ENCODE peak calls at places on chromosomes 6 and 20, in ten cellular contexts. One of them, this sample, is unnamed. For H3K9me3, the result is how much of the 10 kb centered on the place peaks cover.

GRCh38 chr6:106745824-106746610 is 116.6 kb downstream of the QRSL1 start:
- DNase-seq in Karpas-422: peak
- DNase-seq in tibial nerve: no peak
- DNase-seq in prostate gland: no peak
- DNase-seq in cardiac muscle cell: no peak
- DNase-seq in neural progenitor cell: no peak
- DNase-seq in GM23248: no peak
- DNase-seq in pancreas: no peak
- DNase-seq in HAP-1: no peak
- DNase-seq in fibroblast of lung: peak
- DNase-seq in this sample: no peak

GRCh38 chr6:29757701-29758293 is 34.6 kb downstream of the HLA-F start:
- DNase-seq in Karpas-422: no peak
- DNase-seq in tibial nerve: no peak
- DNase-seq in prostate gland: no peak
- DNase-seq in cardiac muscle cell: no peak
- DNase-seq in neural progenitor cell: no peak
- DNase-seq in GM23248: no peak
- DNase-seq in pancreas: no peak
- DNase-seq in HAP-1: no peak
- DNase-seq in fibroblast of lung: no peak
- DNase-seq in this sample: no peak

GRCh38 chr6:109894181-109894580 is 83.9 kb upstream of the GPR6 start:
- DNase-seq in Karpas-422: no peak
- DNase-seq in tibial nerve: no peak
- DNase-seq in prostate gland: no peak
- DNase-seq in cardiac muscle cell: no peak
- DNase-seq in neural progenitor cell: no peak
- DNase-seq in GM23248: no peak
- DNase-seq in pancreas: no peak
- DNase-seq in HAP-1: no peak
- DNase-seq in fibroblast of lung: no peak
- DNase-seq in this sample: no peak

GRCh38 chr6:169340395-169340794 is 86.7 kb upstream of the THBS2 start:
- DNase-seq in Karpas-422: no peak
- DNase-seq in tibial nerve: no peak
- DNase-seq in prostate gland: peak
- DNase-seq in cardiac muscle cell: no peak
- DNase-seq in neural progenitor cell: no peak
- DNase-seq in GM23248: peak
- DNase-seq in pancreas: no peak
- DNase-seq in HAP-1: no peak
- DNase-seq in fibroblast of lung: peak
- DNase-seq in this sample: no peak

GRCh38 chr6:16473184-16473907 is 235.0 kb downstream of the GMPR start:
- DNase-seq in Karpas-422: no peak
- DNase-seq in tibial nerve: no peak
- DNase-seq in prostate gland: no peak
- DNase-seq in cardiac muscle cell: no peak
- DNase-seq in neural progenitor cell: no peak
- DNase-seq in GM23248: no peak
- DNase-seq in pancreas: no peak
- DNase-seq in HAP-1: no peak
- DNase-seq in fibroblast of lung: no peak
- DNase-seq in this sample: no peak

GRCh38 chr6:142758257-142759025 is 186.5 kb downstream of the HIVEP2 start:
- DNase-seq in Karpas-422: no peak
- DNase-seq in tibial nerve: no peak
- DNase-seq in prostate gland: no peak
- DNase-seq in cardiac muscle cell: no peak
- DNase-seq in neural progenitor cell: no peak
- DNase-seq in GM23248: no peak
- DNase-seq in pancreas: no peak
- DNase-seq in HAP-1: no peak
- DNase-seq in fibroblast of lung: no peak
- DNase-seq in this sample: no peak

GRCh38 chr6:147046131-147046530 is 158.1 kb upstream of the STXBP5 start:
- DNase-seq in Karpas-422: no peak
- DNase-seq in tibial nerve: no peak
- DNase-seq in prostate gland: no peak
- DNase-seq in cardiac muscle cell: peak
- DNase-seq in neural progenitor cell: no peak
- DNase-seq in GM23248: no peak
- DNase-seq in pancreas: no peak
- DNase-seq in HAP-1: no peak
- DNase-seq in fibroblast of lung: peak
- DNase-seq in this sample: no peak

GRCh38 chr6:125340946-125341345 is 39.2 kb upstream of the HDDC2 start:
- DNase-seq in Karpas-422: no peak
- DNase-seq in tibial nerve: no peak
- DNase-seq in prostate gland: no peak
- DNase-seq in cardiac muscle cell: no peak
- DNase-seq in neural progenitor cell: no peak
- DNase-seq in GM23248: no peak
- DNase-seq in pancreas: no peak
- DNase-seq in HAP-1: no peak
- DNase-seq in fibroblast of lung: no peak
- DNase-seq in this sample: no peak

GRCh38 chr6:37624606-37625574 is 72.8 kb downstream of the MDGA1 start:
- DNase-seq in Karpas-422: no peak
- DNase-seq in tibial nerve: no peak
- DNase-seq in prostate gland: peak
- DNase-seq in cardiac muscle cell: peak
- DNase-seq in neural progenitor cell: no peak
- DNase-seq in GM23248: peak
- DNase-seq in pancreas: peak
- DNase-seq in HAP-1: no peak
- DNase-seq in fibroblast of lung: peak
- DNase-seq in this sample: peak

GRCh38 chr20:61868006-61868405 is 197.7 kb downstream of the TAF4 start:
- DNase-seq in Karpas-422: no peak
- DNase-seq in tibial nerve: no peak
- DNase-seq in prostate gland: no peak
- DNase-seq in cardiac muscle cell: no peak
- DNase-seq in neural progenitor cell: no peak
- DNase-seq in GM23248: no peak
- DNase-seq in pancreas: no peak
- DNase-seq in HAP-1: no peak
- DNase-seq in fibroblast of lung: no peak
- DNase-seq in this sample: no peak

GRCh38 chr6:36523451-36523850 is 23.8 kb downstream of the STK38 start:
- DNase-seq in Karpas-422: no peak
- DNase-seq in tibial nerve: no peak
- DNase-seq in prostate gland: no peak
- DNase-seq in cardiac muscle cell: no peak
- DNase-seq in neural progenitor cell: no peak
- DNase-seq in GM23248: no peak
- DNase-seq in pancreas: no peak
- DNase-seq in HAP-1: no peak
- DNase-seq in fibroblast of lung: no peak
- DNase-seq in this sample: no peak

GRCh38 chr20:32920530-32921298 is 62.0 kb downstream of the EFCAB8 start:
- DNase-seq in Karpas-422: no peak
- DNase-seq in tibial nerve: no peak
- DNase-seq in prostate gland: no peak
- DNase-seq in cardiac muscle cell: no peak
- DNase-seq in neural progenitor cell: no peak
- DNase-seq in GM23248: no peak
- DNase-seq in pancreas: no peak
- DNase-seq in HAP-1: no peak
- DNase-seq in fibroblast of lung: no peak
- DNase-seq in this sample: no peak

GRCh38 chr6:91834813-91835212 is 1247.9 kb upstream of the MAP3K7 start:
- DNase-seq in Karpas-422: no peak
- DNase-seq in tibial nerve: no peak
- DNase-seq in prostate gland: no peak
- DNase-seq in cardiac muscle cell: no peak
- DNase-seq in neural progenitor cell: no peak
- DNase-seq in GM23248: no peak
- DNase-seq in pancreas: no peak
- DNase-seq in HAP-1: no peak
- DNase-seq in fibroblast of lung: no peak
- DNase-seq in this sample: no peak

DNA sequence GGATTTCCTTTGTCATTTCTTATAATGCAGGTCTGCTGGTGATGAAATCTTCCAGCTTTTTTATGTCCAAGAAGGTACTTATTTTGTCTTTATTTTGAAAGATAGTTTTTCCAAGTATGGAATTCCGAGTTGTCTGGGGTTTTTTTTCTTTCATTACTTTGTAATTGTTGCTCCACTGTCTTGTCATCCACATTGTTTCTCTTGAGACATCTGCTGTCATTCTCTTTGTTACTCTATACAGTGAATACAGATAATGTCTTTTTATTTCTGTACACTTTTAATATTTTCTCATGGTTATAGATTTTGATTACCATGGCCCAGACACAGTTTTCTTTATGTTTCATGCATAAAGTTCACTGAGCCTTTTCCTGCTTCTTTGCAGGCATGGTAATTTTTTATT is 133.1 kb downstream of the SYCP2 start:
- DNase-seq in Karpas-422: no peak
- DNase-seq in tibial nerve: no peak
- DNase-seq in prostate gland: no peak
- DNase-seq in cardiac muscle cell: no peak
- DNase-seq in neural progenitor cell: no peak
- DNase-seq in GM23248: no peak
- DNase-seq in pancreas: no peak
- DNase-seq in HAP-1: no peak
- DNase-seq in fibroblast of lung: no peak
- DNase-seq in this sample: no peak
- H3K9me3 ChIP-seq in Karpas-422: under half
- H3K9me3 ChIP-seq in tibial nerve: under half
- H3K9me3 ChIP-seq in prostate gland: under half
- H3K9me3 ChIP-seq in cardiac muscle cell: under half
- H3K9me3 ChIP-seq in neural progenitor cell: under half
- H3K9me3 ChIP-seq in GM23248: under half
- H3K9me3 ChIP-seq in pancreas: under half
- H3K9me3 ChIP-seq in HAP-1: under half
- H3K9me3 ChIP-seq in fibroblast of lung: under half
- H3K9me3 ChIP-seq in this sample: under half

GRCh38 chr20:56211051-56211450 is 37.5 kb upstream of the MC3R start:
- DNase-seq in Karpas-422: no peak
- DNase-seq in tibial nerve: no peak
- DNase-seq in prostate gland: no peak
- DNase-seq in cardiac muscle cell: no peak
- DNase-seq in neural progenitor cell: no peak
- DNase-seq in GM23248: no peak
- DNase-seq in pancreas: no peak
- DNase-seq in HAP-1: no peak
- DNase-seq in fibroblast of lung: no peak
- DNase-seq in this sample: no peak
- H3K9me3 ChIP-seq in Karpas-422: under half
- H3K9me3 ChIP-seq in tibial nerve: under half
- H3K9me3 ChIP-seq in prostate gland: under half
- H3K9me3 ChIP-seq in cardiac muscle cell: under half
- H3K9me3 ChIP-seq in neural progenitor cell: under half
- H3K9me3 ChIP-seq in GM23248: under half
- H3K9me3 ChIP-seq in pancreas: under half
- H3K9me3 ChIP-seq in HAP-1: under half
- H3K9me3 ChIP-seq in fibroblast of lung: under half
- H3K9me3 ChIP-seq in this sample: under half

GRCh38 chr20:46501961-46502360 is 11.4 kb downstream of the ZNF334 start:
- DNase-seq in Karpas-422: no peak
- DNase-seq in tibial nerve: no peak
- DNase-seq in prostate gland: no peak
- DNase-seq in cardiac muscle cell: no peak
- DNase-seq in neural progenitor cell: no peak
- DNase-seq in GM23248: no peak
- DNase-seq in pancreas: no peak
- DNase-seq in HAP-1: no peak
- DNase-seq in fibroblast of lung: no peak
- DNase-seq in this sample: no peak
- H3K9me3 ChIP-seq in Karpas-422: under half
- H3K9me3 ChIP-seq in tibial nerve: under half
- H3K9me3 ChIP-seq in prostate gland: under half
- H3K9me3 ChIP-seq in cardiac muscle cell: under half
- H3K9me3 ChIP-seq in neural progenitor cell: half or more
- H3K9me3 ChIP-seq in GM23248: under half
- H3K9me3 ChIP-seq in pancreas: under half
- H3K9me3 ChIP-seq in HAP-1: under half
- H3K9me3 ChIP-seq in fibroblast of lung: under half
- H3K9me3 ChIP-seq in this sample: under half

DNA sequence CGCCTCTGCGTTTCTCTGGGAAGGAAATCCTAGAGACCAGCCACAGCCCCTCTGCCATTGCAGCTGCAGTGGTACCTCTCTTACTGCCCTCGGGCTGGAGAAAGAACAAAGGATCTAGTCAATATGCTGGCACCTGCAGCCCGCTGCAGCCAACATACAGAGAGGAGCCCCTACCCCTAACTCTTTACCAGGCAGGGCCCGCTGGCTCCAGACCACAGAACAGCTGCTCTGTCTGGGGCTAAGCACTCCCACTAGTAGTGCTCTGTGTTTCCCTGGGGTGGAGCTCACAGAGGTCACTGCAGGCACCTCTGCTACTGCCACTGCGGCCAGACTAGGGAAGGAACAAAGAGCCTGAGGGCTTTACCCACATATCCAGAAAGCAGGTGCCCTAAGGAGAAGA is 93.8 kb upstream of the IMPG1 start:
- DNase-seq in Karpas-422: no peak
- DNase-seq in tibial nerve: no peak
- DNase-seq in prostate gland: no peak
- DNase-seq in cardiac muscle cell: no peak
- DNase-seq in neural progenitor cell: no peak
- DNase-seq in GM23248: no peak
- DNase-seq in pancreas: no peak
- DNase-seq in HAP-1: no peak
- DNase-seq in fibroblast of lung: no peak
- DNase-seq in this sample: no peak
- H3K9me3 ChIP-seq in Karpas-422: under half
- H3K9me3 ChIP-seq in tibial nerve: under half
- H3K9me3 ChIP-seq in prostate gland: under half
- H3K9me3 ChIP-seq in cardiac muscle cell: under half
- H3K9me3 ChIP-seq in neural progenitor cell: under half
- H3K9me3 ChIP-seq in GM23248: under half
- H3K9me3 ChIP-seq in pancreas: under half
- H3K9me3 ChIP-seq in HAP-1: under half
- H3K9me3 ChIP-seq in fibroblast of lung: under half
- H3K9me3 ChIP-seq in this sample: under half

GRCh38 chr20:59811681-59812171 is 121.7 kb downstream of the SYCP2 start:
- DNase-seq in Karpas-422: no peak
- DNase-seq in tibial nerve: peak
- DNase-seq in prostate gland: no peak
- DNase-seq in cardiac muscle cell: no peak
- DNase-seq in neural progenitor cell: no peak
- DNase-seq in GM23248: no peak
- DNase-seq in pancreas: peak
- DNase-seq in HAP-1: no peak
- DNase-seq in fibroblast of lung: no peak
- DNase-seq in this sample: no peak
- H3K9me3 ChIP-seq in Karpas-422: under half
- H3K9me3 ChIP-seq in tibial nerve: under half
- H3K9me3 ChIP-seq in prostate gland: under half
- H3K9me3 ChIP-seq in cardiac muscle cell: under half
- H3K9me3 ChIP-seq in neural progenitor cell: under half
- H3K9me3 ChIP-seq in GM23248: under half
- H3K9me3 ChIP-seq in pancreas: under half
- H3K9me3 ChIP-seq in HAP-1: under half
- H3K9me3 ChIP-seq in fibroblast of lung: under half
- H3K9me3 ChIP-seq in this sample: under half

GRCh38 chr6:156487877-156488276 is 289.3 kb upstream of the ARID1B start:
- DNase-seq in Karpas-422: no peak
- DNase-seq in tibial nerve: no peak
- DNase-seq in prostate gland: no peak
- DNase-seq in cardiac muscle cell: no peak
- DNase-seq in neural progenitor cell: no peak
- DNase-seq in GM23248: no peak
- DNase-seq in pancreas: no peak
- DNase-seq in HAP-1: no peak
- DNase-seq in fibroblast of lung: no peak
- DNase-seq in this sample: no peak
- H3K9me3 ChIP-seq in Karpas-422: under half
- H3K9me3 ChIP-seq in tibial nerve: under half
- H3K9me3 ChIP-seq in prostate gland: under half
- H3K9me3 ChIP-seq in cardiac muscle cell: under half
- H3K9me3 ChIP-seq in neural progenitor cell: under half
- H3K9me3 ChIP-seq in GM23248: under half
- H3K9me3 ChIP-seq in pancreas: under half
- H3K9me3 ChIP-seq in HAP-1: under half
- H3K9me3 ChIP-seq in fibroblast of lung: under half
- H3K9me3 ChIP-seq in this sample: under half

This sample was measured in T-helper 17 cell.